ENCODE peak calls at places on chromosomes 16 and 17, in four cellular contexts. P is prostate gland, V is esophagus muscularis mucosa, R is GM12878. E is an unnamed sample.

GRCh38 chr17:32319548-32319905 is 22.4 kb downstream of the C17orf75 start:
- DNase-seq in P (peak; percentile 64), V (no peak), R (peak; percentile 55), E (peak; percentile 76)

GRCh38 chr17:7043544-7044268 is at the start of gene SLC16A11:
- DNase-seq in P (no peak), V (no peak), R (no peak), E (no peak)

GRCh38 chr16:79564594-79565210 is 35.8 kb downstream of the MAF start:
- DNase-seq in P (no peak), V (no peak), R (no peak), E (no peak)

GRCh38 chr17:58105093-58105492 is 21.9 kb downstream of the DYNLL2 start:
- DNase-seq in P (no peak), V (no peak), R (no peak), E (no peak)

GRCh38 chr16:63530208-63530607 is 1494.0 kb upstream of the CDH8 start:
- DNase-seq in P (no peak), V (no peak), R (no peak), E (no peak)

GRCh38 chr16:67489401-67490083 is 6.2 kb upstream of the AGRP start:
- DNase-seq in P (no peak), V (no peak), R (no peak), E (no peak)

GRCh38 chr16:70388281-70388680 is 41.6 kb downstream of the DDX19A start:
- DNase-seq in P (no peak), V (no peak), R (no peak), E (no peak)

GRCh38 chr17:60170835-60171752 is 21.3 kb downstream of the CA4 start:
- DNase-seq in P (no peak), V (no peak), R (no peak), E (no peak)

GRCh38 chr17:13477180-13477611 is 124.5 kb downstream of the HS3ST3A1 start:
- DNase-seq in P (no peak), V (peak; percentile 77), R (no peak), E (no peak)

GRCh38 chr17:2218426-2218825 is 85.2 kb downstream of the SMG6 start:
- DNase-seq in P (no peak), V (no peak), R (no peak), E (no peak)

GRCh38 chr17:49512296-49513043 is 17.4 kb downstream of the NGFR start:
- DNase-seq in P (no peak), V (no peak), R (no peak), E (no peak)

GRCh38 chr17:40540448-40540847 is 24.8 kb downstream of the CCR7 start:
- DNase-seq in P (no peak), V (no peak), R (no peak), E (no peak)

GRCh38 chr16:88561485-88562369 is 8.5 kb upstream of the ZC3H18 start:
- DNase-seq in P (peak; percentile 19), V (no peak), R (no peak), E (no peak)

GRCh38 chr17:60704170-60704569 is 26.5 kb downstream of the BCAS3 start:
- DNase-seq in P (no peak), V (no peak), R (no peak), E (no peak)

GRCh38 chr17:16521070-16521727 is 29.2 kb upstream of the LRRC75A start:
- DNase-seq in P (peak; percentile 79), V (no peak), R (peak; percentile 39), E (peak; percentile 62)

GRCh38 chr17:18186271-18186982 is 2.8 kb downstream of the ALKBH5 start:
- DNase-seq in P (no peak), V (no peak), R (no peak), E (no peak)

GRCh38 chr17:38590988-38591758 is 14.6 kb downstream of the SRCIN1 start:
- DNase-seq in P (no peak), V (no peak), R (no peak), E (no peak)

GRCh38 chr16:67942200-67942509 is 1.8 kb downstream of the LCAT start:
- DNase-seq in P (no peak), V (no peak), R (no peak), E (peak; percentile 72)

GRCh38 chr16:937311-937710 is 33.5 kb downstream of the LMF1 start:
- DNase-seq in P (no peak), V (no peak), R (no peak), E (no peak)

GRCh38 chr17:78313735-78314648 is 45.9 kb downstream of the SOCS3 start:
- DNase-seq in P (peak; percentile 65), V (no peak), R (peak; percentile 45), E (peak; percentile 78)

GRCh38 chr17:40316571-40317344 is 7.8 kb downstream of the RARA start:
- DNase-seq in P (peak; percentile 56), V (no peak), R (no peak), E (no peak)

GRCh38 chr16:637081-638018 is 1.2 kb upstream of the METTL26 start:
- DNase-seq in P (peak; percentile 91), V (peak; percentile 98), R (no peak), E (peak; percentile 99)

GRCh38 chr16:56860226-56861020 is 4.6 kb upstream of the SLC12A3 start:
- DNase-seq in P (no peak), V (no peak), R (peak; percentile 75), E (peak; percentile 76)

GRCh38 chr16:50781043-50781442 is 39.2 kb downstream of the CYLD start:
- DNase-seq in P (no peak), V (no peak), R (no peak), E (no peak)

GRCh38 chr17:50863221-50863843 is 2.8 kb downstream of the TOB1 start:
- DNase-seq in P (peak; percentile 57), V (peak; percentile 90), R (no peak), E (no peak)
- TF ChIP-seq POLR2AphosphoS5 in P (peak; percentile 57), V (peak; percentile 11), R (no peak), E (no peak)

GRCh38 chr17:64277831-64278562 is 14.9 kb upstream of the TEX2 start:
- DNase-seq in P (no peak), V (no peak), R (no peak), E (no peak)

GRCh38 chr17:64276961-64277505 is 14.0 kb upstream of the TEX2 start:
- DNase-seq in P (no peak), V (no peak), R (no peak), E (no peak)

GRCh38 chr17:64275016-64275415 is 12.0 kb upstream of the TEX2 start:
- DNase-seq in P (no peak), V (no peak), R (no peak), E (no peak)

GRCh38 chr17:64281962-64282752 is 19.1 kb upstream of the TEX2 start:
- DNase-seq in P (peak; percentile 46), V (no peak), R (peak; percentile 17), E (peak; percentile 36)

GRCh38 chr17:64278614-64279013 is 15.6 kb upstream of the TEX2 start:
- DNase-seq in P (no peak), V (no peak), R (no peak), E (no peak)
- TF ChIP-seq POLR2A in P (no peak), V (no peak), R (no peak), E (no peak)

DNA sequence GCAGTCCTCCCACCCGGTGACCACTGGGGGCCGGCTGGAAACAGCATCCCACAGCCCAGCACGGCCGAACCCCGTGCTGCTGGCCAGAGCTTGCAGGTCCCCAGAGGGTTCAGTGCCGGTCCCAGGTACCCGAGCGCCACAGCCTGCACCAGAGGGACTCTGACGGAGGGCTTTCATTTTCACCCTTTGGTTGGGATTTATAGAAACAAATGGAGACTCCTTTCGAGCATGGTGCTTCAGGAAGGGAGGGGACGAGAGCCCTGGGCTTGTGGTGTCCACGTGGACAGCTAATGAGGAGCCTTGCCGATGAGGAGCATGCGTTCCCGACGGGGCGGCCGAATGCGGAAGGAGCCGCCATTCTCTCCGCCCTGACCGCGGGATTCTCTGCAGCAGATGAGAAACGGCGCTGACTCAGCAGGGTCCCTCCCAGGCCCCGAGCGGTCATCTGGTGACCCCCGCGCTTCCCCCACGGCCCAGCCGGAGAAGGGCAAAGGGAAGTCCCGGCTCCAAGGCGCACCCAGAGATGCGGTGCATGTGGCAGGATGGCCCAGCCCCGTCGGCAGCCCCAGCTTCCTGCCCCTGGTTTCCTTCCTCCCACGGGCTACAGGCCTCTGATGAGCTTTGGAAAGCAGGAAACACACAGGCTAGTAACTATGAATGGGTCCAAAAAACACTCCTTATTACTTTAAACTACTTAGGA is 9.8 kb downstream of the SLC38A10 start:
- DNase-seq in P (no peak), V (peak; percentile 94), R (no peak), E (peak; percentile 70)
- TF ChIP-seq POLR2AphosphoS5 in P (no peak), V (peak; percentile 45), R (peak; percentile 81), E (peak; percentile 55)

GRCh38 chr16:2211923-2212347 is 1.3 kb upstream of the BRICD5 start:
- DNase-seq in P (no peak), V (no peak), R (no peak), E (no peak)
- TF ChIP-seq POLR2A in P (no peak), V (no peak), R (peak; percentile 59), E (no peak)

DNA sequence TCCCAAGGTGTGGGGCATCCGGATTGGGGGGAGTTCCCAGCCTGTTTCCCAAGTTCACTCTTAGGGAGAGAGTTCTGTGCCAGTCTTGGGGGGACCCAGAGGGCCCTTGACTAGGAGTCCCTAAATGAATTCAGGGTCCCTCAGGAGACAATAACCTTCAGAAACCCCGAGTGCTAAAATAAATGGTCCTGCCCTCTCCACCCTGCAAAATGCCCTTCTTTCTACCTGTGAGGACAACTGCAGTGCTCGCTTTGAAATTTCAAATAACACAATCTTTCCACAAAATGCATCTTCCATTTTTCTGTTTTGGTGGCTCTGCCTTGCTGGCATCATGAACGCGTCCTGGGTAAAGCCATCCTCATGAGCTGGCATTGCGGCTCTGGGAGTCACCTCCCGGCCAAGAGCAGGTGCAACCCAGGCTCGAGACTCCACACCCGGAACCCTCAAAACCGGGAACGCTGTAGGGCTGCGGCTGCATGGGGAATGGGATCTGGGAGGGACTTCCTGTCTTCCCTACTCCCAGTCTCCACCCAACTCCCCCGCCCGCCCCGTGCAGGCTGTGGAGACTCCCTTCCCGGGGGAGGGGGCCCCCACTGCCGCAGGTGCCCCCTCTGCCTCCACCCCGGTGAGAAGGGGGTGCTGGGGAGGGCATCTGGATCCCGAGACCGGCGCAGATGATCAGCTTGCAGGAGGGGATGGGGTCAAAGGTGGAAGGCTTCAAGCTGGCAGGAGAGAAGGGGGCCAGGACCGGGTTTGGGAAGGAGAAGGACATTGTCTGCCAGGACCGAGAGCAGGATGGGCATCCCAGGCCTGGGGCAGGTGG is at the start of gene ZNF205:
- DNase-seq in P (peak; percentile 64), V (no peak), R (no peak), E (peak; percentile 15)
- TF ChIP-seq POLR2AphosphoS5 in P (peak; percentile 76), V (peak; percentile 73), R (no peak), E (no peak)

GRCh38 chr17:30954046-30954805 is 16.6 kb upstream of the RNF135 start:
- DNase-seq in P (no peak), V (no peak), R (no peak), E (no peak)
- TF ChIP-seq POLR2A in P (no peak), V (no peak), R (no peak), E (no peak)

DNA sequence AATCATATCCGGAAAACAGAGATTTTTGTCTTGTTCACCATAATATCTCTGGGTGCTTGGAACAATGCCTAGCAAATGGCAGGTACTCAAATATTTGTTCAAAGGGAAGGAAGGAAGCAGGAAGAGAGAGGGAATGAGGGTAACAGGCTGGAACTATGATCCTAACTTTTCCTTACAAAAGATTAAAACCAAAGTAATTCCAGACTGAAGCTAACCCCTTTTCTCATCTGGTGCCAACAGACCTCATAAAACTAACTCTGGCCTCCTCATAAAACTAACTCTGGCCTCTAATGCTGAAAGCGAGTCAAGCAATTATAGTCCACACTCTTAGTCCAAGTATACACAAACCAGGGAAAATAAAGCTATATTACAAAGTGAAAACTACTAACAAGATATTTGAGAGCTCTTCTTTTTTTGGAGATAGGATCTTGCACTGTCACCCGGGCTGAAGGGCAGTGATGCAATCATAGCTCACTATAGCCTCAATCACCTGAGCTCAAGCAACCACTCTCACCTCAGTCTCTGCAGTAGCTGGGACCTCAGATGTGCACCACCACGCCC is 84.6 kb downstream of the KANSL1 start:
- DNase-seq in P (no peak), V (no peak), R (no peak), E (no peak)
- TF ChIP-seq POLR2AphosphoS5 in P (no peak), V (no peak), R (no peak), E (no peak)

E was measured in GM12892.